ENCODE peak calls at places on chromosome 9, in ten cellular contexts. P is neural progenitor cell, Y is cardiac fibroblast, R is AG10803, U is OCI-LY7, W is fibroblast of the aortic adventitia, Z is GM06990, Q is BJ, B is neural crest cell, I is left ventricle myocardium inferior. C is an unnamed sample.

GRCh38 chr9:16171851-16172250 is 619.0 kb downstream of the CCDC171 start:
- DNase-seq in Y (no peak), Z (no peak), R (no peak), W (no peak), Q (no peak), I (no peak), P (no peak), B (no peak), U (no peak), C (no peak)

GRCh38 chr9:2613730-2614271 is 7.8 kb upstream of the VLDLR start:
- DNase-seq in I (peak; percentile 25), B (no peak), P (no peak), W (no peak), Y (no peak), U (no peak), R (no peak), Q (no peak), Z (no peak), C (no peak)

GRCh38 chr9:86741311-86742215 is 205.7 kb downstream of the GAS1 start:
- DNase-seq in Q (no peak), Y (peak; percentile 46), P (no peak), Z (no peak), W (peak; percentile 81), I (no peak), U (no peak), B (no peak), R (peak; percentile 52), C (no peak)

GRCh38 chr9:27848315-27848714 is 275.0 kb upstream of the C9orf72 start:
- DNase-seq in W (no peak), U (no peak), Q (no peak), P (no peak), R (no peak), B (no peak), I (no peak), Y (no peak), Z (no peak), C (no peak)

GRCh38 chr9:135226369-135227050 is 139.0 kb downstream of the OLFM1 start:
- DNase-seq in Q (no peak), U (no peak), R (no peak), I (peak; percentile 5), Y (no peak), B (no peak), W (no peak), Z (no peak), P (no peak), C (no peak)

GRCh38 chr9:129312731-129313130 is 134.7 kb upstream of the IER5L start:
- DNase-seq in Z (no peak), R (no peak), Y (no peak), P (no peak), B (no peak), I (no peak), Q (no peak), U (no peak), W (no peak), C (no peak)

GRCh38 chr9:9950813-9951212 is 662.0 kb downstream of the PTPRD start:
- DNase-seq in I (no peak), Z (no peak), Q (peak; percentile 31), P (no peak), Y (no peak), U (no peak), R (peak; percentile 42), B (no peak), W (peak; percentile 8), C (no peak)

GRCh38 chr9:76904661-76905457 is 1.1 kb downstream of the PRUNE2 start:
- DNase-seq in P (no peak), Q (no peak), R (no peak), Y (no peak), Z (no peak), I (no peak), W (no peak), B (no peak), U (no peak), C (no peak)

GRCh38 chr9:3457171-3457570 is 68.6 kb downstream of the RFX3 start:
- DNase-seq in P (no peak), Q (no peak), U (no peak), B (no peak), I (no peak), Z (no peak), Y (no peak), W (no peak), R (no peak), C (no peak)

GRCh38 chr9:135075234-135076142 is 12.0 kb upstream of the OLFM1 start:
- DNase-seq in P (peak; percentile 80), U (no peak), B (no peak), Z (no peak), W (peak; percentile 2), I (peak; percentile 63), Y (peak; percentile 3), Q (no peak), R (peak; percentile 50), C (peak; percentile 22)

GRCh38 chr9:104805441-104805840 is 41.5 kb downstream of the NIPSNAP3B start:
- DNase-seq in Z (no peak), Y (no peak), Q (no peak), I (no peak), B (no peak), P (no peak), R (no peak), U (no peak), W (no peak), C (no peak)

GRCh38 chr9:104802906-104803305 is 39.0 kb downstream of the NIPSNAP3B start:
- DNase-seq in Q (no peak), U (no peak), I (no peak), R (no peak), Y (no peak), Z (no peak), W (no peak), B (no peak), P (no peak), C (no peak)

GRCh38 chr9:104810421-104811339 is 46.8 kb downstream of the NIPSNAP3B start:
- DNase-seq in Q (no peak), U (no peak), I (no peak), B (no peak), Z (no peak), P (no peak), Y (peak; percentile 61), W (peak; percentile 22), R (peak; percentile 53), C (no peak)

DNA sequence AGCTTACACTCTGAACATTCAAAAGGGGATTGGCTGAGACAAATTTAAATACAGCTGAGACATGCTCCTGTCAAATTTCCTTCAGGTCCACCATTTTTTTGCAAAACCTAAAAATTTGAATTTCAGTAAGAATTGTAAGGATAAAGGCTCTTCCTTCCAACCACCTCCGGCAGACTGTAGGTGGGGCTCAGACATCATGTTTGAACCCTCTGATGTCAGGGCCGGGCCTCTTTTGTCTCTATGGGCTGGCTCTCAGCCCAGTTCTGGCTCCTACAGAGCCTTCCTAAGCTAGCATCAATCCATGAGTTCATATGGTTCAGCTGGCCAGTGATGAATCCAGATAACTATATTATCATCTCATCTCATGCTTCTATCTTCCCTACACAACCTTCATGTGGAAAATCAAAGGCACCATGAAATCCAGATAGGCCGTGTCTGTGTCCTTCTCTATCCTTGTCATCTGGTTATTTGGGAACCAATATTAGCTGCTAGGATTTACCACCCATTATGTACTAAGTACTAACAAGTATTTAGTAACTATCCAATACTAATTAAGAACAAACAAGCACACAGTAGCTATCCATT is 44.2 kb downstream of the NIPSNAP3B start:
- DNase-seq in I (no peak), Z (no peak), W (peak; percentile 77), P (peak; percentile 40), U (no peak), B (no peak), Q (no peak), R (peak; percentile 54), Y (peak; percentile 75), C (no peak)
- TF ChIP-seq CTCF in I (peak; percentile 50), Z (no peak), W (peak; percentile 53), P (peak; percentile 43), U (peak; percentile 49), B (peak; percentile 31), Q (peak; percentile 43), R (peak; percentile 52), Y (peak; percentile 49), C (peak; percentile 44)

DNA sequence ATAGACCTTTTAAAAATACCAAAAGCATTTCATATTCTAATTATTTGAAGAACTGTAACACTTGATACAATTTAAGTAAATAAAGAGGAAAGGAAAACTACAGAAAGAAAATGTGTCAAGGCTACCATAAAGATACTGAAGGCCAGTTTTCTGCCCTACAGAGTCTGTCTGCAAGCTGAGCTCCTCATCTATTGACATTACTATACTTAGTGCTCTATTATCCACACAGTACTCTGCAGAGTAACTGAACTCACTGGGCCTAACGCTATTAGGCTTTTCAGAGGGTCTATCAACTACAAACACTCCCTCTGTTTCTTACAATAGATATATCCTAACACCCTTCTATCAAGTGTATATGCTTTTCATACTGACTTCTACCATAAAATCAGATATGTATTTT is 57.1 kb upstream of the SUSD1 start:
- DNase-seq in W (no peak), B (no peak), Y (no peak), R (no peak), P (no peak), I (no peak), U (no peak), Z (no peak), Q (no peak), C (no peak)
- TF ChIP-seq CTCF in W (no peak), B (no peak), Y (no peak), R (no peak), P (no peak), I (no peak), U (no peak), Z (no peak), Q (no peak), C (no peak)

DNA sequence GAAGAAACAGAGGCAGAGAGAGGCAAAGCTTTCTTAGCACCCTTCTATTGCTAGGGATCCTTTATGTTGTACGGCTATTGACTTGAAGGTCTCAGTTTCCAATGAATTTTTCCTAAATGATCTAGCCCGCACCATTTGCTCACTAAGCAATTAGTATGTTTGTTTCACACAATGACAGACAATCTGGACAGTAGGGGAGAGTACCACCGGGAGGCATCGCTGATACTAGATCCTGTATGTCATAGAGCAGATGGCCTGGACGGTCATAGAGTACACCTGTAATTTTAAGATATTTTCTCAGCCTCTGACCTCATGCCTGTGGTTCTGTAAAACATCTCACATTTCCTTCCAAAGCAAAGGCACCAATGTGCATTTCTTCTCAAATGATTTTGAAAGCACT is 194.3 kb downstream of the TLE4 start:
- DNase-seq in Z (no peak), R (no peak), Q (no peak), B (no peak), Y (no peak), U (no peak), I (no peak), P (no peak), W (no peak), C (no peak)
- TF ChIP-seq CTCF in Z (no peak), R (no peak), Q (no peak), B (no peak), Y (no peak), U (no peak), I (no peak), P (no peak), W (no peak), C (no peak)

DNA sequence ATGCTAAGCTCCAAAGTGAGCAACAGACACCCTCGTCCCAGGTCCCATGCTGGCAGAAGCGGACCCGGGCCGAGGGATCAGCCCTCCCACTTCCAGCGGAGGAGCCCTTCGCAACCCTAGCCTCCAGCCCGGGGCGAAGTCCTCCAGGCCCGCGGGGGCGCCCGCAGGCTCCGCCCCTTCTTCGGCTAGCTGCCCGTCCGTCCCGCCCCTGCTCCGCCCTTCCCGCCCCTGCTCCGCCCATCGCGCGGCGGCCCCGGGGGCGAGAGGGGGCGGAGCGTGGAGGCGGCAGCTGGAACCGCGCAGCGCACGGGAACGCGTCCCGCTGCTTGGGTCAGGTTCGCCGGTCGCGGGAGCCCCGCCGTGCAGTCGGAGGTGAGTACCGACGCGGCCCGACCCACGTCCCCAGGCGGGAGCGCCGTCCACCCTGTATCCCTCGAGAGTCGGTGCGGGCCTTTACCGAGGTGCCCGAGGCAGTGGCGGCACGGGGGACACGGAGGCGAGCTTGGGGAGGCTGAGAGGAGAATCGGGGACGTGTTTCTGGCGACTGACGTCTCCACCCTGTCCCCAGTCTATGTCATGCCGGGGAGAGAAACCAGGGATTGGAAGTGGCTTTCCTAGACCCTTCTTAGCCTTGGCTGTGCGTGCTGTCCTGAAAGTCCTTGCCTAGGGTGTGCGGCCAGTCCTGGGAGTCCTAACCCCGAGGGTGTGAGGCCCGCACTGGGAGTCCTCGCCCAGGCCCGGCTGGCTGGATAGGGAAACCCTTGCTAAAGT is at the start of gene ACO1:
- DNase-seq in I (peak; percentile 92), Y (peak; percentile 83), B (peak; percentile 83), P (peak; percentile 96), U (peak; percentile 87), R (peak; percentile 79), Z (peak; percentile 84), W (peak; percentile 77), Q (no peak), C (peak; percentile 60)
- TF ChIP-seq CTCF in I (no peak), Y (no peak), B (no peak), P (peak; percentile 10), U (peak; percentile 48), R (no peak), Z (no peak), W (no peak), Q (peak; percentile 14), C (no peak)

C was measured in AG09319.